ENCODE peak calls at places on chromosomes 7 and 10, in six cellular contexts. H is aorta; C is bronchial epithelial cell; G is activated CD4-positive, CD25-positive, alpha-beta regulatory T cell; T is neural crest cell; M is iPS DF 19.7. A is an unnamed sample.

GRCh38 chr10:45377858-45378257 is 3.8 kb downstream of the ALOX5 start:
- DNase-seq in G (no peak), M (no peak), T (no peak), H (no peak), C (no peak), A (no peak)

GRCh38 chr10:121956111-121957061 is 18.6 kb downstream of the NSMCE4A start:
- DNase-seq in G (no peak), C (peak; percentile 92), H (no peak), M (no peak), T (no peak), A (no peak)

GRCh38 chr10:58291538-58292174 is 22.7 kb downstream of the CISD1 start:
- DNase-seq in C (peak; percentile 61), M (no peak), G (no peak), T (no peak), H (no peak), A (no peak)

GRCh38 chr10:124152781-124153600 is 59.6 kb upstream of the CHST15 start:
- DNase-seq in G (peak; percentile 10), T (peak; percentile 10), C (peak; percentile 96), H (no peak), M (peak; percentile 54), A (peak; percentile 62)

GRCh38 chr7:44185729-44186128 is 3.5 kb downstream of the GCK start:
- DNase-seq in G (no peak), C (no peak), M (no peak), H (no peak), T (no peak), A (no peak)

GRCh38 chr7:27482219-27482618 is 180.5 kb downstream of the HIBADH start:
- DNase-seq in C (no peak), H (no peak), M (no peak), G (no peak), T (no peak), A (no peak)

GRCh38 chr10:49649294-49649693 is 30.2 kb upstream of the C10orf53 start:
- DNase-seq in C (no peak), G (no peak), T (no peak), H (peak; percentile 38), M (no peak), A (no peak)

GRCh38 chr10:30645340-30645827 is 15.8 kb upstream of the LYZL2 start:
- DNase-seq in G (no peak), C (no peak), H (no peak), T (no peak), M (no peak), A (no peak)

GRCh38 chr7:4823442-4824119 is 38.2 kb downstream of the PAPOLB start:
- DNase-seq in T (no peak), G (no peak), M (no peak), C (no peak), H (no peak), A (no peak)

GRCh38 chr10:31320598-31321211 is 1.7 kb downstream of the ZEB1 start:
- DNase-seq in T (no peak), C (peak; percentile 16), M (no peak), H (peak; percentile 81), G (no peak), A (no peak)

A was measured in NCI-H1417 treated with DMSO at 0.1 percent for 48 hours.